ENCODE peak calls at places on chromosomes 3 and 15, in eight cellular contexts. B is psoas muscle, F is AG09309, L is AG10803, O is tibial nerve, G is lower lobe of right lung, Y is brain microvascular endothelial cell, C is fibroblast of lung. J is an unnamed sample.

GRCh38 chr3:56855856-56856538 is 54.2 kb upstream of the ARHGEF3 start:
- DNase-seq in B (no peak), F (no peak), L (no peak), O (no peak), G (peak), Y (no peak), C (no peak), J (no peak)

GRCh38 chr3:155435821-155436220 is 142.3 kb upstream of the STRIT1 start:
- DNase-seq in B (no peak), F (no peak), L (peak), O (no peak), G (no peak), Y (no peak), C (no peak), J (no peak)

GRCh38 chr15:74337607-74338211 is 29.7 kb downstream of the CYP11A1 start:
- DNase-seq in B (no peak), F (no peak), L (no peak), O (no peak), G (peak), Y (no peak), C (no peak), J (no peak)

GRCh38 chr3:32391643-32392529 is at the start of gene CMTM7:
- DNase-seq in B (peak), F (no peak), L (peak), O (no peak), G (peak), Y (peak), C (peak), J (peak)

GRCh38 chr15:55319537-55320325 is 709 bp downstream of the PIGB start:
- DNase-seq in B (no peak), F (no peak), L (peak), O (no peak), G (no peak), Y (no peak), C (peak), J (peak)

GRCh38 chr3:193474446-193474845 is 80.2 kb downstream of the ATP13A4 start:
- DNase-seq in B (no peak), F (no peak), L (no peak), O (no peak), G (no peak), Y (no peak), C (no peak), J (no peak)

GRCh38 chr15:48472756-48473155 is 141.5 kb downstream of the DUT start:
- DNase-seq in B (no peak), F (no peak), L (peak), O (no peak), G (no peak), Y (peak), C (peak), J (peak)

GRCh38 chr3:50316657-50317242 is 5.8 kb downstream of the HYAL2 start:
- DNase-seq in B (no peak), F (no peak), L (no peak), O (no peak), G (peak), Y (no peak), C (no peak), J (peak)

GRCh38 chr15:57354436-57355123 is 21.7 kb upstream of the CGNL1 start:
- DNase-seq in B (no peak), F (no peak), L (no peak), O (no peak), G (no peak), Y (no peak), C (no peak), J (no peak)

GRCh38 chr15:70259030-70259424 is 161.3 kb upstream of the TLE3 start:
- DNase-seq in B (peak), F (no peak), L (peak), O (peak), G (peak), Y (peak), C (peak), J (peak)

GRCh38 chr15:98657721-98658120 is 9.4 kb downstream of the IGF1R start:
- DNase-seq in B (no peak), F (no peak), L (peak), O (no peak), G (no peak), Y (no peak), C (no peak), J (no peak)

GRCh38 chr15:34084086-34084485 is 17.6 kb downstream of the EMC7 start:
- DNase-seq in B (peak), F (peak), L (peak), O (no peak), G (no peak), Y (no peak), C (peak), J (peak)

GRCh38 chr3:78483070-78483469 is 1284.7 kb downstream of the ROBO1 start:
- DNase-seq in B (no peak), F (no peak), L (no peak), O (no peak), G (no peak), Y (no peak), C (no peak), J (no peak)

GRCh38 chr3:175274474-175275218 is 415.5 kb downstream of the NAALADL2 start:
- DNase-seq in B (no peak), F (no peak), L (no peak), O (no peak), G (no peak), Y (no peak), C (no peak), J (no peak)

GRCh38 chr3:117666827-117667226 is 957.2 kb downstream of the TUSC7 start:
- DNase-seq in B (no peak), F (no peak), L (no peak), O (no peak), G (no peak), Y (no peak), C (no peak), J (no peak)

GRCh38 chr3:143218176-143218575 is 98.6 kb downstream of the CHST2 start:
- DNase-seq in B (no peak), F (no peak), L (no peak), O (no peak), G (no peak), Y (no peak), C (no peak), J (no peak)

GRCh38 chr3:143217283-143217682 is 97.7 kb downstream of the CHST2 start:
- DNase-seq in B (no peak), F (no peak), L (no peak), O (no peak), G (no peak), Y (no peak), C (no peak), J (no peak)

GRCh38 chr3:143221446-143221845 is 101.9 kb downstream of the CHST2 start:
- DNase-seq in B (no peak), F (no peak), L (no peak), O (no peak), G (no peak), Y (no peak), C (no peak), J (no peak)

GRCh38 chr3:143220745-143221144 is 101.2 kb downstream of the CHST2 start:
- DNase-seq in B (no peak), F (no peak), L (no peak), O (no peak), G (no peak), Y (no peak), C (no peak), J (no peak)

GRCh38 chr3:143216709-143217182 is 97.2 kb downstream of the CHST2 start:
- DNase-seq in B (no peak), F (no peak), L (peak), O (no peak), G (no peak), Y (no peak), C (peak), J (no peak)
- TF ChIP-seq CTCF in B (no peak), F (no peak), L (no peak), O (no peak), G (no peak), Y (no peak), C (no peak), J (no peak)

GRCh38 chr15:100920516-100921135 is 1.5 kb downstream of the LRRK1 start:
- DNase-seq in B (no peak), F (no peak), L (no peak), O (no peak), G (no peak), Y (no peak), C (no peak), J (no peak)
- H3K4me3 ChIP-seq in B (peak), F (no peak), L (peak), O (peak), G (peak), Y (no peak), C (no peak), J (no peak)

DNA sequence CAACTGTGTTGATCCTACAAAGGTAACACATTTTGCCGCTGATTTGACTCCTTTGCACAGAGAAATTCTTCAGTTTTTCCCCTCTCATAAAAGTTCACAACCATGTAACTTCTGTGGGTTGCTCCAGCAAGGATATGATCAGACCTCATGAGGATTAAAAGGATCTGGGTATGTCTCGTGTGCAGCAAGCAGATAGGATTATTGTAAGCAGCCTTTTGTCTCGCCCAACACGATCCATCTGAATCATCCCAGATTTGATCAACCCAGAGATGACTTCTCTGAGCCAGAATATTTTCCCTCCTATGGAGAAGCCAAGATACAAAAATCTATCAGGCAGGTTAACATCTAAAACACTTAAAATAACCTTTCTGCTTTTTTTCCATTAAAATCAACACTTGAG is 12.8 kb upstream of the BNIP2 start:
- DNase-seq in B (no peak), F (no peak), L (no peak), O (no peak), G (no peak), Y (no peak), C (no peak), J (no peak)
- TF ChIP-seq CTCF in B (no peak), F (no peak), L (no peak), O (no peak), G (no peak), Y (no peak), C (no peak), J (no peak)

GRCh38 chr3:124032351-124032880 is 40.5 kb upstream of the ROPN1 start:
- DNase-seq in B (peak), F (no peak), L (peak), O (no peak), G (no peak), Y (no peak), C (peak), J (peak)

GRCh38 chr3:124026516-124026915 is 34.6 kb upstream of the ROPN1 start:
- DNase-seq in B (no peak), F (no peak), L (no peak), O (no peak), G (no peak), Y (no peak), C (no peak), J (no peak)
- H3K4me3 ChIP-seq in B (no peak), F (no peak), L (no peak), O (no peak), G (no peak), Y (no peak), C (no peak), J (no peak)

GRCh38 chr3:24069045-24069444 is 124.0 kb downstream of the NR1D2 start:
- DNase-seq in B (no peak), F (no peak), L (no peak), O (no peak), G (no peak), Y (no peak), C (peak), J (no peak)
- TF ChIP-seq CTCF in B (peak), F (no peak), L (peak), O (no peak), G (peak), Y (no peak), C (no peak), J (no peak)

GRCh38 chr15:28885289-28885629 is 515 bp upstream of the APBA2 start:
- DNase-seq in B (no peak), F (no peak), L (no peak), O (no peak), G (no peak), Y (no peak), C (peak), J (no peak)
- H3K4me3 ChIP-seq in B (peak), F (peak), L (no peak), O (peak), G (peak), Y (peak), C (peak), J (peak)

GRCh38 chr3:25176999-25177398 is 251.1 kb upstream of the RARB start:
- DNase-seq in B (no peak), F (peak), L (peak), O (no peak), G (no peak), Y (no peak), C (no peak), J (no peak)
- TF ChIP-seq CTCF in B (no peak), F (no peak), L (no peak), O (no peak), G (no peak), Y (no peak), C (no peak), J (no peak)

GRCh38 chr15:83107841-83108181 is 366 bp downstream of the TM6SF1 start:
- DNase-seq in B (peak), F (no peak), L (no peak), O (no peak), G (peak), Y (no peak), C (no peak), J (no peak)
- H3K4me3 ChIP-seq in B (peak), F (peak), L (peak), O (peak), G (peak), Y (peak), C (peak), J (peak)